ENCODE peak calls at places on chromosome 7, in four cellular contexts. D is GM12878, G is GM12891, Q is K562. T is an unnamed sample.

GRCh38 chr7:45410893-45411292 is 163.3 kb upstream of the ADCY1 start:
- DNase-seq in G (no peak), Q (no peak), D (no peak), T (no peak)

GRCh38 chr7:156191090-156191489 is 378.8 kb upstream of the SHH start:
- DNase-seq in D (no peak), G (no peak), Q (no peak), T (no peak)

GRCh38 chr7:148856891-148857290 is 27.2 kb downstream of the EZH2 start:
- DNase-seq in G (no peak), Q (no peak), D (no peak), T (no peak)

GRCh38 chr7:14395860-14396259 is 406.4 kb upstream of the ETV1 start:
- DNase-seq in D (no peak), G (no peak), Q (no peak), T (no peak)

GRCh38 chr7:137146012-137146455 is 197.5 kb downstream of the PTN start:
- DNase-seq in Q (no peak), G (no peak), D (no peak), T (no peak)

GRCh38 chr7:148609045-148609725 is 18.6 kb downstream of the C7orf33 start:
- DNase-seq in G (no peak), D (no peak), Q (no peak), T (no peak)

GRCh38 chr7:130356121-130356759 is 11.6 kb downstream of the CPA5 start:
- DNase-seq in Q (no peak), G (no peak), D (no peak), T (no peak)

GRCh38 chr7:66741-67140 is 125.6 kb upstream of the FAM20C start:
- DNase-seq in G (no peak), D (no peak), Q (no peak), T (no peak)

GRCh38 chr7:12287886-12288285 is 76.8 kb downstream of the TMEM106B start:
- DNase-seq in G (no peak), Q (no peak), D (no peak), T (no peak)

GRCh38 chr7:69880848-69881247 is 282.6 kb downstream of the AUTS2 start:
- DNase-seq in D (no peak), Q (no peak), G (no peak), T (no peak)

GRCh38 chr7:14747701-14748100 is 154.8 kb downstream of the DGKB start:
- DNase-seq in G (no peak), Q (no peak), D (no peak), T (no peak)

GRCh38 chr7:12927635-12928434 is 240.4 kb downstream of the ARL4A start:
- DNase-seq in Q (no peak), D (no peak), G (no peak), T (no peak)

GRCh38 chr7:151073990-151074389 is 6.6 kb downstream of the FASTK start:
- DNase-seq in G (no peak), D (no peak), Q (no peak), T (no peak)

GRCh38 chr7:101563198-101563901 is 65.7 kb downstream of the MYL10 start:
- DNase-seq in D (no peak), Q (no peak), G (no peak), T (no peak)

GRCh38 chr7:2072798-2073197 is 159.9 kb downstream of the MAD1L1 start:
- DNase-seq in D (no peak), G (peak), Q (no peak), T (no peak)

GRCh38 chr7:129101746-129102145 is 42.8 kb upstream of the TSPAN33 start:
- DNase-seq in Q (no peak), G (no peak), D (no peak), T (no peak)

GRCh38 chr7:31311465-31312074 is 29.0 kb downstream of the NEUROD6 start:
- DNase-seq in Q (no peak), D (no peak), G (no peak), T (no peak)

GRCh38 chr7:143288836-143289235 is 685 bp downstream of the CASP2 start:
- DNase-seq in G (no peak), D (no peak), Q (no peak), T (no peak)

GRCh38 chr7:150975536-150976285 is 2.4 kb downstream of the KCNH2 start:
- DNase-seq in G (no peak), Q (no peak), D (no peak), T (no peak)

GRCh38 chr7:4139656-4140320 is 542.3 kb upstream of the FOXK1 start:
- DNase-seq in G (no peak), Q (no peak), D (no peak), T (no peak)

GRCh38 chr7:25358831-25359350 is 130.6 kb upstream of the NPVF start:
- DNase-seq in G (no peak), Q (no peak), D (no peak), T (no peak)

GRCh38 chr7:64294701-64295420 is 18.9 kb upstream of the ZNF736 start:
- DNase-seq in D (no peak), G (no peak), Q (no peak), T (no peak)

GRCh38 chr7:1974714-1975113 is 258.0 kb downstream of the MAD1L1 start:
- DNase-seq in G (no peak), Q (no peak), D (no peak), T (no peak)

GRCh38 chr7:128985660-128986059 is 47.9 kb downstream of the IRF5 start:
- DNase-seq in G (no peak), Q (no peak), D (no peak), T (no peak)

GRCh38 chr7:151894131-151895007 is 17.5 kb upstream of the PRKAG2 start:
- DNase-seq in D (no peak), G (no peak), Q (no peak), T (no peak)

GRCh38 chr7:82599910-82600309 is 156.3 kb upstream of the CACNA2D1 start:
- DNase-seq in D (no peak), Q (no peak), G (no peak), T (no peak)

GRCh38 chr7:123823898-123824753 is 20.8 kb upstream of the HYAL4 start:
- DNase-seq in D (peak), G (peak), Q (no peak), T (no peak)

GRCh38 chr7:11830582-11831382 is 1.2 kb downstream of the THSD7A start:
- DNase-seq in G (no peak), D (no peak), Q (no peak), T (no peak)

GRCh38 chr7:2537981-2538851 is 17.1 kb downstream of the BRAT1 start:
- DNase-seq in Q (no peak), G (no peak), D (no peak), T (no peak)

GRCh38 chr7:34453150-34453549 is 204.9 kb upstream of the NPSR1 start:
- DNase-seq in D (no peak), G (no peak), Q (no peak), T (no peak)

GRCh38 chr7:73769481-73770001 is 529 bp downstream of the CLDN3 start:
- DNase-seq in Q (no peak), D (no peak), G (no peak), T (no peak)

GRCh38 chr7:45593877-45594276 is 19.7 kb downstream of the ADCY1 start:
- DNase-seq in G (no peak), D (no peak), Q (no peak), T (no peak)

GRCh38 chr7:151276651-151277590 is 28.4 kb upstream of the SMARCD3 start:
- DNase-seq in G (peak), D (no peak), Q (peak), T (peak)

GRCh38 chr7:49023345-49024330 is 99.3 kb downstream of the CDC14C start:
- DNase-seq in Q (no peak), G (no peak), D (no peak), T (no peak)
- TF ChIP-seq SPI1 in Q (no peak), G (no peak), D (no peak), T (no peak)

GRCh38 chr7:54946271-54946670 is 72.5 kb upstream of the EGFR start:
- DNase-seq in G (no peak), D (no peak), Q (no peak), T (no peak)
- TF ChIP-seq SPI1 in G (no peak), D (no peak), Q (no peak), T (no peak)

GRCh38 chr7:28456037-28456436 is 43.7 kb downstream of the CREB5 start:
- DNase-seq in Q (no peak), G (no peak), D (no peak), T (no peak)

GRCh38 chr7:28455486-28455885 is 43.2 kb downstream of the CREB5 start:
- DNase-seq in D (no peak), G (no peak), Q (no peak), T (no peak)

GRCh38 chr7:28459306-28459705 is 47.0 kb downstream of the CREB5 start:
- DNase-seq in G (no peak), D (no peak), Q (no peak), T (no peak)

DNA sequence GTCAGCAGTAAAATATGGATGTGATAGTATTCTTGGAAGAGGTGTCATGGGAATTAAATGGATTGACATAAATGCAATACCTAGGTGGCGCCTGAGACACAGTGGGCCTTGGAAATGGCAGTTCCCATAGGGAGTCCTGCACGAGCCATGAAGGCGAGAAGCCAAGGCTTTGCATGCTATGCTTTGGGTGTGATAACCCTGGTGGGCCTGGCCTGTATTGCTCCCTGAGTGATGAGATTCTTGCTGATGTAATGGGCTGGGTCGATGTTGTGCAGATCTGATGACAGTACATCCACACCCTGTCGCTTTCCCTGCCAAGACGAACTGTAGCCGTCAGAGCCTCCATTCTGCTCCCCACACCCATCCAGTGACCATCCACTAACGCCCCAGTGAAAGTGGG is 46.4 kb downstream of the CREB5 start:
- DNase-seq in G (no peak), Q (peak), D (no peak), T (no peak)
- TF ChIP-seq SPI1 in G (no peak), Q (no peak), D (no peak), T (no peak)

DNA sequence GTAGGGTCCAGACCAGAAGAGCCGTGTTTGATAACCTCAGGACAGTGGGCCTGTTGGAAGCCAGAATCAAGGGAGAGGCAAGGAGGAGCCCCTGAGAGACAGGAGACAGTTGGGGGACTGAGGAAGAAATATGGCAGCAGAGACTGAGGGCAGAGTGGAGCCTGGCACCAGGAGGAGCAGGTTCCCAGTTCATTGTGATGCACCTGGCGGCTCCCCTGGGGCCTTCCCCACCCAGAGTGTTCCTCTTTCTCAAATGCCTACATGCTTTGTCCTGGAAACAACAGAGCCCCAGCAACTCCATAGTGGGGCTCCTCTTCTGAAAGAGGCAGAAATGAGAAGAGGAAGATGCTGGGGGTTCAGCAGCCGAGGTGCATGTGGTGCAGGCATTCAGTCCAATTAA is 64.3 kb downstream of the PTPRZ1 start:
- DNase-seq in G (no peak), Q (no peak), D (no peak), T (no peak)
- TF ChIP-seq SPI1 in G (no peak), Q (no peak), D (no peak), T (no peak)

GRCh38 chr7:75601539-75601938 is 109.4 kb downstream of the SPDYE5 start:
- DNase-seq in D (no peak), G (no peak), Q (no peak), T (no peak)
- TF ChIP-seq SPI1 in D (no peak), G (no peak), Q (no peak), T (no peak)

GRCh38 chr7:26489404-26489803 is 197.7 kb downstream of the SNX10 start:
- DNase-seq in G (no peak), D (no peak), Q (no peak), T (no peak)
- TF ChIP-seq SPI1 in G (no peak), D (no peak), Q (no peak), T (no peak)

GRCh38 chr7:157884461-157885062 is 547.8 kb downstream of the DNAJB6 start:
- DNase-seq in D (no peak), G (no peak), Q (no peak), T (no peak)

GRCh38 chr7:157887400-157887799 is 550.6 kb downstream of the DNAJB6 start:
- DNase-seq in Q (no peak), G (no peak), D (no peak), T (no peak)

GRCh38 chr7:157886711-157887110 is 549.9 kb downstream of the DNAJB6 start:
- DNase-seq in D (no peak), Q (no peak), G (no peak), T (no peak)

GRCh38 chr7:157885140-157885539 is 548.3 kb downstream of the DNAJB6 start:
- DNase-seq in G (no peak), Q (no peak), D (no peak), T (no peak)

DNA sequence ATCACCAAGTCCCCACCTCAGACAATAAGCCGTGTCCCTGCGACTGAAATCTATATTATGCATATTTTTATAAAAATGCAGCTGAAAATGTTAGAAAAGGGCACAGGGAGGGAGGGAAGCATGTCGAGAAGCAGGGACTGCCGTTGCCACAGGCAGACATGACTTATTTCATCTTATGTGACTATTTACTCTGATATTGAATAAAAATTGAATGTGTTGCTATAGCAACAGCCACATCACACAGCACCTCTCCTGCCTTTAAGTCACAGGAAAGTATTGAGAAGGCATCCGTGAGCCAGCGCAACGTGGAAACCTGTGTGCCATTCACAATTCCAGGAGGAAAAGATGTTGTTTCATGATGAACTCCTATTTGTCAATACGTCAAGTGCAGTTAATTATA is 549.5 kb downstream of the DNAJB6 start:
- DNase-seq in D (no peak), G (no peak), Q (no peak), T (no peak)
- TF ChIP-seq SPI1 in D (no peak), G (no peak), Q (no peak), T (no peak)

DNA sequence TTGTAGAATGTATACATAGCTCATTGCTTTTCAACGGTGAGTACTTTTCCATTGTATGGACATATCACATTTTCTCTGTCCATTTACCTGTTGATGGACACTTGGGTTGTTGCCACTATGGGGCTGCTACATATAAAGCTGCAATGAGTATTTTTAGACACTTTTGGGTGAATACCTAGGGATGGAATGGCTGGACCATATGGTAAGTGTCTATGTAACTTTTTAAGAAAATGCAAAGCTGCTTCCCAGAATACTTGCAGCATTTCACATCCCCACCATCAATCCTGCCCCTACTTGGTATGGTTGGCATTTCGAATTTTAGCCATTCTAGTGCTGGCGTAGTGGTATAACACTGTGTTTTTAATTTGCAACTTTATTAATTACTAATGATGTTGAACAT is 274.6 kb downstream of the TNS3 start:
- DNase-seq in Q (no peak), G (no peak), D (no peak), T (no peak)
- TF ChIP-seq SPI1 in Q (no peak), G (no peak), D (no peak), T (no peak)

GRCh38 chr7:44157116-44158059 is 16.3 kb upstream of the MYL7 start:
- DNase-seq in D (no peak), Q (peak), G (no peak), T (no peak)
- TF ChIP-seq SPI1 in D (no peak), Q (no peak), G (no peak), T (no peak)

GRCh38 chr7:6057316-6058128 is 26.3 kb downstream of the ANKRD61 start:
- DNase-seq in G (no peak), Q (no peak), D (no peak), T (no peak)
- TF ChIP-seq SPI1 in G (no peak), Q (no peak), D (no peak), T (no peak)

T was measured in HL-60.